ENCODE peak calls at places on chromosomes 11 and 22, in five cellular contexts. One of them, this sample, is unnamed.
A peak's percentile ranks its signal among the peaks of the same experiment; 100 is the strongest.

GRCh38 chr22:41003041-41003440 is 51.9 kb downstream of the RBX1 start:
- DNase-seq in T-helper 1 cell: no peak
- DNase-seq in SK-MEL-5: no peak
- DNase-seq in HFF-Myc: no peak
- DNase-seq in Daoy: no peak
- DNase-seq in this sample: no peak

GRCh38 chr11:25628030-25628429 is 703.9 kb upstream of the ANO3 start:
- DNase-seq in HFF-Myc: no peak
- DNase-seq in SK-MEL-5: no peak
- DNase-seq in T-helper 1 cell: no peak
- DNase-seq in Daoy: no peak
- DNase-seq in this sample: no peak

GRCh38 chr11:44955019-44955738 is 4.5 kb upstream of the TP53I11 start:
- DNase-seq in SK-MEL-5: peak; percentile 28
- DNase-seq in HFF-Myc: peak; percentile 44
- DNase-seq in Daoy: peak; percentile 90
- DNase-seq in T-helper 1 cell: no peak
- DNase-seq in this sample: no peak

GRCh38 chr11:46367244-46367915 is 14.1 kb upstream of the MDK start:
- DNase-seq in Daoy: peak; percentile 69
- DNase-seq in HFF-Myc: no peak
- DNase-seq in SK-MEL-5: peak; percentile 43
- DNase-seq in T-helper 1 cell: peak; percentile 70
- DNase-seq in this sample: peak; percentile 72

GRCh38 chr11:117384045-117384444 is 56.4 kb downstream of the CEP164 start:
- DNase-seq in SK-MEL-5: no peak
- DNase-seq in HFF-Myc: peak; percentile 40
- DNase-seq in T-helper 1 cell: no peak
- DNase-seq in Daoy: peak; percentile 85
- DNase-seq in this sample: no peak

GRCh38 chr22:37492428-37493344 is 6.5 kb upstream of the MFNG start:
- DNase-seq in Daoy: peak; percentile 45
- DNase-seq in HFF-Myc: no peak
- DNase-seq in T-helper 1 cell: peak; percentile 51
- DNase-seq in SK-MEL-5: peak; percentile 70
- DNase-seq in this sample: peak; percentile 48

GRCh38 chr11:77789731-77790476 is 30.6 kb downstream of the RSF1 start:
- DNase-seq in T-helper 1 cell: no peak
- DNase-seq in HFF-Myc: no peak
- DNase-seq in SK-MEL-5: no peak
- DNase-seq in Daoy: no peak
- DNase-seq in this sample: no peak

GRCh38 chr22:26848244-26848920 is 191.0 kb downstream of the MIAT start:
- DNase-seq in Daoy: peak; percentile 83
- DNase-seq in T-helper 1 cell: no peak
- DNase-seq in HFF-Myc: no peak
- DNase-seq in SK-MEL-5: no peak
- DNase-seq in this sample: no peak

GRCh38 chr11:34274712-34275398 is 83.0 kb downstream of the ABTB2 start:
- DNase-seq in Daoy: peak; percentile 95
- DNase-seq in SK-MEL-5: peak; percentile 36
- DNase-seq in HFF-Myc: peak; percentile 97
- DNase-seq in T-helper 1 cell: no peak
- DNase-seq in this sample: no peak

GRCh38 chr22:47847281-47847890 is 1084.9 kb downstream of the TBC1D22A start:
- DNase-seq in SK-MEL-5: no peak
- DNase-seq in Daoy: no peak
- DNase-seq in T-helper 1 cell: no peak
- DNase-seq in HFF-Myc: no peak
- DNase-seq in this sample: no peak

GRCh38 chr11:118304227-118304808 is at the start of gene CD3E:
- DNase-seq in Daoy: no peak
- DNase-seq in SK-MEL-5: no peak
- DNase-seq in HFF-Myc: no peak
- DNase-seq in T-helper 1 cell: peak; percentile 58
- DNase-seq in this sample: peak; percentile 67

GRCh38 chr22:41902016-41902415 is 12.9 kb downstream of the SHISA8 start:
- DNase-seq in HFF-Myc: no peak
- DNase-seq in Daoy: no peak
- DNase-seq in SK-MEL-5: no peak
- DNase-seq in T-helper 1 cell: no peak
- DNase-seq in this sample: no peak

GRCh38 chr11:134944986-134945385 is 532.9 kb upstream of the B3GAT1 start:
- DNase-seq in SK-MEL-5: no peak
- DNase-seq in T-helper 1 cell: no peak
- DNase-seq in HFF-Myc: no peak
- DNase-seq in Daoy: no peak
- DNase-seq in this sample: no peak

GRCh38 chr11:69318093-69318420 is 24.1 kb downstream of the MYEOV start:
- DNase-seq in SK-MEL-5: no peak
- DNase-seq in T-helper 1 cell: no peak
- DNase-seq in Daoy: no peak
- DNase-seq in HFF-Myc: no peak
- DNase-seq in this sample: no peak

GRCh38 chr11:67312187-67313021 is 9.1 kb downstream of the SSH3 start:
- DNase-seq in SK-MEL-5: no peak
- DNase-seq in T-helper 1 cell: peak; percentile 35
- DNase-seq in Daoy: no peak
- DNase-seq in HFF-Myc: no peak
- DNase-seq in this sample: peak; percentile 40

GRCh38 chr11:62664405-62665074 is 470 bp downstream of the C11orf98 start:
- DNase-seq in T-helper 1 cell: no peak
- DNase-seq in SK-MEL-5: peak; percentile 53
- DNase-seq in Daoy: peak; percentile 67
- DNase-seq in HFF-Myc: no peak
- DNase-seq in this sample: peak; percentile 33

This sample was measured in CD4-positive, alpha-beta T cell.